ENCODE peak calls at places on chromosomes 16 and 17, in seven cellular contexts. One of them, this sample, is unnamed.

GRCh38 chr17:48610282-48611211 is at the start of gene HOXB7:
- DNase-seq in sigmoid colon: peak
- DNase-seq in A549: peak
- DNase-seq in upper lobe of left lung: peak
- DNase-seq in transverse colon: peak
- DNase-seq in tibial nerve: peak
- DNase-seq in HepG2: no peak
- DNase-seq in this sample: peak

GRCh38 chr16:80803341-80804060 is 897 bp downstream of the CDYL2 start:
- DNase-seq in upper lobe of left lung: peak
- DNase-seq in sigmoid colon: no peak
- DNase-seq in tibial nerve: no peak
- DNase-seq in A549: no peak
- DNase-seq in HepG2: no peak
- DNase-seq in transverse colon: peak
- DNase-seq in this sample: peak

GRCh38 chr17:81681672-81682071 is 1.9 kb downstream of the ARL16 start:
- DNase-seq in upper lobe of left lung: no peak
- DNase-seq in HepG2: no peak
- DNase-seq in A549: no peak
- DNase-seq in tibial nerve: no peak
- DNase-seq in transverse colon: no peak
- DNase-seq in sigmoid colon: no peak
- DNase-seq in this sample: no peak

GRCh38 chr17:12116143-12116542 is 95.5 kb downstream of the MAP2K4 start:
- DNase-seq in A549: no peak
- DNase-seq in tibial nerve: no peak
- DNase-seq in upper lobe of left lung: no peak
- DNase-seq in HepG2: no peak
- DNase-seq in sigmoid colon: no peak
- DNase-seq in transverse colon: no peak
- DNase-seq in this sample: no peak

GRCh38 chr16:27730703-27731220 is 180.8 kb downstream of the KATNIP start:
- DNase-seq in tibial nerve: no peak
- DNase-seq in HepG2: no peak
- DNase-seq in A549: no peak
- DNase-seq in sigmoid colon: no peak
- DNase-seq in transverse colon: no peak
- DNase-seq in upper lobe of left lung: no peak
- DNase-seq in this sample: no peak

GRCh38 chr16:75244225-75244792 is 7.1 kb downstream of the BCAR1 start:
- DNase-seq in transverse colon: peak
- DNase-seq in upper lobe of left lung: peak
- DNase-seq in sigmoid colon: peak
- DNase-seq in HepG2: no peak
- DNase-seq in tibial nerve: no peak
- DNase-seq in A549: no peak
- DNase-seq in this sample: peak

GRCh38 chr16:1727651-1728624 is 21.9 kb downstream of the MAPK8IP3 start:
- DNase-seq in sigmoid colon: no peak
- DNase-seq in HepG2: no peak
- DNase-seq in upper lobe of left lung: no peak
- DNase-seq in A549: no peak
- DNase-seq in tibial nerve: no peak
- DNase-seq in transverse colon: no peak
- DNase-seq in this sample: no peak

GRCh38 chr17:75367312-75367711 is 38.2 kb downstream of the GRB2 start:
- DNase-seq in A549: peak
- DNase-seq in HepG2: no peak
- DNase-seq in upper lobe of left lung: no peak
- DNase-seq in sigmoid colon: no peak
- DNase-seq in transverse colon: no peak
- DNase-seq in tibial nerve: no peak
- DNase-seq in this sample: no peak

GRCh38 chr16:11224894-11225676 is 30.9 kb downstream of the SOCS1 start:
- DNase-seq in tibial nerve: no peak
- DNase-seq in upper lobe of left lung: no peak
- DNase-seq in HepG2: no peak
- DNase-seq in sigmoid colon: no peak
- DNase-seq in A549: no peak
- DNase-seq in transverse colon: peak
- DNase-seq in this sample: peak

GRCh38 chr16:66491716-66492064 is 58.2 kb downstream of the TK2 start:
- DNase-seq in HepG2: no peak
- DNase-seq in sigmoid colon: peak
- DNase-seq in tibial nerve: no peak
- DNase-seq in upper lobe of left lung: no peak
- DNase-seq in transverse colon: no peak
- DNase-seq in A549: no peak
- DNase-seq in this sample: peak

GRCh38 chr16:70470927-70471341 is 16.5 kb downstream of the FCSK start:
- DNase-seq in upper lobe of left lung: peak
- DNase-seq in sigmoid colon: no peak
- DNase-seq in HepG2: peak
- DNase-seq in tibial nerve: no peak
- DNase-seq in A549: peak
- DNase-seq in transverse colon: peak
- DNase-seq in this sample: peak

GRCh38 chr16:25838724-25839186 is 147.0 kb downstream of the HS3ST4 start:
- DNase-seq in sigmoid colon: no peak
- DNase-seq in transverse colon: peak
- DNase-seq in tibial nerve: no peak
- DNase-seq in A549: peak
- DNase-seq in HepG2: peak
- DNase-seq in upper lobe of left lung: no peak
- DNase-seq in this sample: no peak

GRCh38 chr16:2210386-2211365 is at the start of gene BRICD5:
- DNase-seq in HepG2: peak
- DNase-seq in upper lobe of left lung: no peak
- DNase-seq in sigmoid colon: no peak
- DNase-seq in tibial nerve: no peak
- DNase-seq in transverse colon: no peak
- DNase-seq in A549: no peak
- DNase-seq in this sample: no peak

GRCh38 chr16:20918486-20919239 is 18.1 kb downstream of the LYRM1 start:
- DNase-seq in transverse colon: no peak
- DNase-seq in HepG2: no peak
- DNase-seq in upper lobe of left lung: peak
- DNase-seq in sigmoid colon: peak
- DNase-seq in A549: no peak
- DNase-seq in tibial nerve: peak
- DNase-seq in this sample: no peak

GRCh38 chr17:38579934-38580333 is 25.8 kb downstream of the SRCIN1 start:
- DNase-seq in tibial nerve: no peak
- DNase-seq in HepG2: peak
- DNase-seq in upper lobe of left lung: no peak
- DNase-seq in transverse colon: no peak
- DNase-seq in sigmoid colon: no peak
- DNase-seq in A549: peak
- DNase-seq in this sample: peak

GRCh38 chr16:49748322-49748721 is 107.6 kb downstream of the ZNF423 start:
- DNase-seq in HepG2: no peak
- DNase-seq in sigmoid colon: peak
- DNase-seq in upper lobe of left lung: no peak
- DNase-seq in tibial nerve: peak
- DNase-seq in A549: no peak
- DNase-seq in transverse colon: no peak
- DNase-seq in this sample: no peak

GRCh38 chr16:49749816-49750215 is 106.1 kb downstream of the ZNF423 start:
- DNase-seq in sigmoid colon: no peak
- DNase-seq in transverse colon: no peak
- DNase-seq in tibial nerve: no peak
- DNase-seq in upper lobe of left lung: no peak
- DNase-seq in A549: no peak
- DNase-seq in HepG2: no peak
- DNase-seq in this sample: no peak

GRCh38 chr16:49747654-49748053 is 108.3 kb downstream of the ZNF423 start:
- DNase-seq in upper lobe of left lung: no peak
- DNase-seq in transverse colon: no peak
- DNase-seq in sigmoid colon: no peak
- DNase-seq in A549: no peak
- DNase-seq in HepG2: no peak
- DNase-seq in tibial nerve: no peak
- DNase-seq in this sample: no peak

GRCh38 chr16:49754495-49755290 is 101.2 kb downstream of the ZNF423 start:
- DNase-seq in A549: no peak
- DNase-seq in tibial nerve: no peak
- DNase-seq in HepG2: no peak
- DNase-seq in sigmoid colon: no peak
- DNase-seq in transverse colon: peak
- DNase-seq in upper lobe of left lung: no peak
- DNase-seq in this sample: no peak

DNA sequence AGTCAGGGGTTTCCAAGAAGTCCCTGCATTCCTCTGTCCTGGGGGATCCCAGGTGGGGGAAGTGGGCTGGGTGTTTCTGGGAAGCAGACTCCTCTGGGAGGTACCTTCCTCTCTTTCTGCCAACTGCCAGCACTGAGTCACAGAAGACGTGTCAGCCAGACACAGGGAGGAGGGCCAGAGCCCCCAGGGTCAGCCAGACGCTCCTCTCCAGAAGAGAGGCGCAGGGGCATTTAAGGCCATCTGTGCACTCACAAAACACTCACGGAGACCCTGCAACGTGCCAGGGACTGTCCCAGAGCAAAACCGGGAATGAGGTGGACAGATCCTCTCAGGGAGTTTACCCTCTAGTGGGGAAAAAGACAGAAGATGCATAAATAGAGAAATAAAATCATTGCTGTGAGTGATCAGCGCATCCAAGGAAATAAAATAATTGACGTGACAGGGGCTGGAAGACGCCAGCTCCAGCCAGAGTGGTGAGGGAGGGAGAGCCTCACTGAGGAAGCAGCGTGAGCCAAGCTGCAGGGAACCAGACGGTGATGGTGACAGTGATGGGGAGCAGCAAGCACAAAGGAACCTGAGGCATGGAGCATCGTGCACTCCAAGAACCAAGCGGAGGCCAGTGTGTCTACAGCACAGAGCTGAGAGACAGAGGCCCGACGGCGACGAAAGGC is 105.4 kb downstream of the ZNF423 start:
- DNase-seq in HepG2: no peak
- DNase-seq in A549: no peak
- DNase-seq in transverse colon: no peak
- DNase-seq in upper lobe of left lung: no peak
- DNase-seq in tibial nerve: no peak
- DNase-seq in sigmoid colon: no peak
- DNase-seq in this sample: no peak
- TF ChIP-seq EP300 in HepG2: no peak
- TF ChIP-seq EP300 in A549: no peak
- TF ChIP-seq EP300 in transverse colon: no peak
- TF ChIP-seq EP300 in upper lobe of left lung: no peak
- TF ChIP-seq EP300 in tibial nerve: no peak
- TF ChIP-seq EP300 in sigmoid colon: no peak
- TF ChIP-seq EP300 in this sample: no peak

DNA sequence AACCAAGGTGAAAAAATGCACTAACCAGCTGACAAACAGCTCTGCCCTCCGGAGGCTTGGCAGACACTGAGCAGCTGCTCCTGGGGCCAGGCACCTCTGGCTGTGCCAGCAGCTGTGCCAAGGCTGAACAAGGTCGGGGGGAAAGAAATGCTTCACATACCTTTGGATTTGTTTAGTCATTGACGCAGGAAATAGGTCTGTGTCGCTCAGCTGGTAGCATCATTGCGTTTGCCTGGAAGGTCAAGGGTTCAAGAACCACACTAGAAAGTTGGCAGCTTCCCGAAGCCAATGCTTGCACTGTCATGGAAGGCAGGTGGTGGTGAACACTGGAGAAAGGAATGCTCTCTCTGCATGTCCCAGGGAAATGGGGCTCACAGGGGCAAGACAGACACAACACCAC is 63.5 kb downstream of the PCTP start:
- DNase-seq in A549: no peak
- DNase-seq in tibial nerve: no peak
- DNase-seq in HepG2: no peak
- DNase-seq in transverse colon: no peak
- DNase-seq in sigmoid colon: no peak
- DNase-seq in upper lobe of left lung: no peak
- DNase-seq in this sample: no peak
- TF ChIP-seq EP300 in A549: no peak
- TF ChIP-seq EP300 in tibial nerve: no peak
- TF ChIP-seq EP300 in HepG2: no peak
- TF ChIP-seq EP300 in transverse colon: no peak
- TF ChIP-seq EP300 in sigmoid colon: no peak
- TF ChIP-seq EP300 in upper lobe of left lung: no peak
- TF ChIP-seq EP300 in this sample: peak

DNA sequence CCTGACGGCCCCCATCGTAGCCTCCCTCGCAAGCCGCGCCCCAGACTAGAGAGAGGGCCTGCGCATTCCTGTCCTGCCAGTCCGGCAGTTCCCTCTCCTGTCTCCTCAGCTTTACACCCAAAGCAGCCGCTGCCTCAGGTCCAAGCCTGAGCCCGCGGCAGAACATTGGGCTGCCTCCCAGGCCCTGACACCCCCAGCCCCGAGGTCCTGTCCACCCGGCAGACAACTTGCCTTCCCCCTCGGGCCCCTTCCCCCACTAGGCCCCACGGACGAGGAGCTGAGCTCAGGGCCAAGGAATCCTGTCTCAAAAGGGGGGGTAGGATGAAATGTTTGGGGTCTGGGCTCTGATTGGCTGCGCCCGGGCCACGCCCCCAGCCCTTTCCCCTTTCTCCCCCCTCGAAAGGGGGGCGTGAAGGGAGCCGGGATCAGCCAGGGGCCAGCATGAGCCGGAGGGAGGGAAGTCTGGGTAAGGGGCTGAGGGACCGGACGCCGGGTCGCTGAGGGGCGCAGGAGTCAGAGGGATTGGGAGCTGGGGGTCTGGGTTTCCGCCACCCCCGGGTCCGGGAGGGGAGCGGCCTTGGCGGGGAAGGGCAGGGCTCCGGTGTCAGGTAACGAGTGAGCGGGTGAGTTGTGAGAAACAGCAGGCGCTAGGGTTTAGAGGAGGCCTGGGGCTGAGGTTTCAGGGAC is at the start of gene CTF1:
- DNase-seq in A549: no peak
- DNase-seq in upper lobe of left lung: peak
- DNase-seq in transverse colon: peak
- DNase-seq in tibial nerve: peak
- DNase-seq in HepG2: peak
- DNase-seq in sigmoid colon: peak
- DNase-seq in this sample: peak
- TF ChIP-seq EP300 in A549: no peak
- TF ChIP-seq EP300 in upper lobe of left lung: no peak
- TF ChIP-seq EP300 in transverse colon: no peak
- TF ChIP-seq EP300 in tibial nerve: peak
- TF ChIP-seq EP300 in HepG2: peak
- TF ChIP-seq EP300 in sigmoid colon: peak
- TF ChIP-seq EP300 in this sample: peak

DNA sequence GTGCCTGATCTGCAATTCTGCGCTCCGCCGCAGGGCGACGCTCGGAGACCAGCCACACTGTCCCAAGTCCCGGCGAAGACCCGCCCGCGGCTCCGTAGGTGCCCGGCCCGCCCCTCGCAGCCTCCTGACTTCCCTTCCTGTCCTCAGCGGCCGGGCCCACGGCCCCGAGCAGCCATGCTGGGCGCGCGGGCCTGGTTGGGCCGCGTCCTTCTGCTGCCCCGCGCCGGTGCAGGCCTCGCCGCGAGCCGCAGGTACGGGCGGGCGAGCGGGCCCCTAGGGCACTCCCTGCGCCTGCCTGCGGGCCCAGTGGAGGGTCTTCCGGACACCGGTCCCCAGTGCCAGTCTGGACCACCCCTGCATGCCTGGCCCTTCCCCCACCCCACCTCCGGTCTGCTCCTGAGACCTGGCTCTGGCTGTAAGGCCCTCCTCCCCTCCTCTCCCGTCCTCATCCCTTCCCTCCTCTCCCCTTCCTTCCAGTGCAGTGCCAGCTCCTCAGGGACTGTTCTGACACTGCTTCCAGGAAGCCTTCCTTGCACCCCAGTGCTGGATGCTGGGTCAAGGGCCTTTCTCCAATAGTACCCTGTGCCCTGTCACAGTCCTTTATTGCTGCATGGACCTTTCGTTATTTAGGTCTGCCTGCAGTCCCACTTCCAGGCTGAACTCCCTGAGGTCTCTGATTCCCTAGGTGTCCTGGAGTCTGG is at the start of gene SPATA20:
- DNase-seq in upper lobe of left lung: peak
- DNase-seq in tibial nerve: peak
- DNase-seq in sigmoid colon: peak
- DNase-seq in HepG2: peak
- DNase-seq in transverse colon: peak
- DNase-seq in A549: peak
- DNase-seq in this sample: peak
- TF ChIP-seq EP300 in upper lobe of left lung: no peak
- TF ChIP-seq EP300 in tibial nerve: no peak
- TF ChIP-seq EP300 in sigmoid colon: no peak
- TF ChIP-seq EP300 in HepG2: peak
- TF ChIP-seq EP300 in transverse colon: no peak
- TF ChIP-seq EP300 in A549: no peak
- TF ChIP-seq EP300 in this sample: no peak

This sample was measured in stomach.